ENCODE peak calls at places on chromosomes 16 and 17, in five cellular contexts. One of them, this sample, is unnamed.

GRCh38 chr16:3007059-3007956 is 5.4 kb upstream of the CLDN9 start:
- DNase-seq in lower leg skin: no peak
- DNase-seq in cardiac fibroblast: no peak
- DNase-seq in tibial nerve: no peak
- DNase-seq in AG09309: no peak
- DNase-seq in this sample: no peak

GRCh38 chr17:5533486-5534315 is 47.3 kb downstream of the MIS12 start:
- DNase-seq in lower leg skin: no peak
- DNase-seq in cardiac fibroblast: no peak
- DNase-seq in tibial nerve: no peak
- DNase-seq in AG09309: no peak
- DNase-seq in this sample: peak

GRCh38 chr17:57603978-57604377 is 141.1 kb downstream of the CCDC182 start:
- DNase-seq in lower leg skin: no peak
- DNase-seq in cardiac fibroblast: no peak
- DNase-seq in tibial nerve: no peak
- DNase-seq in AG09309: no peak
- DNase-seq in this sample: no peak

GRCh38 chr17:81221842-81222619 is 734 bp downstream of the CEP131 start:
- DNase-seq in lower leg skin: no peak
- DNase-seq in cardiac fibroblast: no peak
- DNase-seq in tibial nerve: no peak
- DNase-seq in AG09309: no peak
- DNase-seq in this sample: no peak

GRCh38 chr17:2171725-2172446 is 117.0 kb downstream of the HIC1 start:
- DNase-seq in lower leg skin: peak
- DNase-seq in cardiac fibroblast: peak
- DNase-seq in tibial nerve: no peak
- DNase-seq in AG09309: peak
- DNase-seq in this sample: no peak

GRCh38 chr17:7834554-7834890 is 505 bp downstream of the KDM6B start:
- DNase-seq in lower leg skin: no peak
- DNase-seq in cardiac fibroblast: peak
- DNase-seq in tibial nerve: peak
- DNase-seq in AG09309: no peak
- DNase-seq in this sample: no peak

GRCh38 chr17:79645022-79645776 is 34.3 kb upstream of the RBFOX3 start:
- DNase-seq in lower leg skin: peak
- DNase-seq in cardiac fibroblast: no peak
- DNase-seq in tibial nerve: no peak
- DNase-seq in AG09309: no peak
- DNase-seq in this sample: no peak

GRCh38 chr17:10337976-10338375 is 34.8 kb downstream of the MYH13 start:
- DNase-seq in lower leg skin: no peak
- DNase-seq in cardiac fibroblast: peak
- DNase-seq in tibial nerve: no peak
- DNase-seq in AG09309: peak
- DNase-seq in this sample: no peak

GRCh38 chr16:55588799-55589198 is 22.3 kb downstream of the CAPNS2 start:
- DNase-seq in lower leg skin: no peak
- DNase-seq in cardiac fibroblast: no peak
- DNase-seq in tibial nerve: no peak
- DNase-seq in AG09309: no peak
- DNase-seq in this sample: no peak

GRCh38 chr17:66191607-66192377 is at the start of gene CEP112:
- DNase-seq in lower leg skin: peak
- DNase-seq in cardiac fibroblast: peak
- DNase-seq in tibial nerve: peak
- DNase-seq in AG09309: no peak
- DNase-seq in this sample: no peak

GRCh38 chr17:30793282-30793977 is 31.1 kb downstream of the CRLF3 start:
- DNase-seq in lower leg skin: no peak
- DNase-seq in cardiac fibroblast: no peak
- DNase-seq in tibial nerve: no peak
- DNase-seq in AG09309: no peak
- DNase-seq in this sample: no peak

GRCh38 chr16:20001856-20002707 is 71.6 kb downstream of the GPR139 start:
- DNase-seq in lower leg skin: no peak
- DNase-seq in cardiac fibroblast: no peak
- DNase-seq in tibial nerve: no peak
- DNase-seq in AG09309: no peak
- DNase-seq in this sample: no peak

GRCh38 chr16:60945225-60945624 is 1091.0 kb downstream of the CDH8 start:
- DNase-seq in lower leg skin: no peak
- DNase-seq in cardiac fibroblast: no peak
- DNase-seq in tibial nerve: no peak
- DNase-seq in AG09309: no peak
- DNase-seq in this sample: no peak

GRCh38 chr17:69357701-69358100 is 30.8 kb upstream of the ABCA5 start:
- DNase-seq in lower leg skin: no peak
- DNase-seq in cardiac fibroblast: peak
- DNase-seq in tibial nerve: no peak
- DNase-seq in AG09309: no peak
- DNase-seq in this sample: peak

GRCh38 chr17:49358638-49359247 is 3.3 kb downstream of the ZNF652 start:
- DNase-seq in lower leg skin: no peak
- DNase-seq in cardiac fibroblast: no peak
- DNase-seq in tibial nerve: no peak
- DNase-seq in AG09309: no peak
- DNase-seq in this sample: no peak

GRCh38 chr16:87240211-87241134 is 76.7 kb downstream of the C16orf95 start:
- DNase-seq in lower leg skin: no peak
- DNase-seq in cardiac fibroblast: no peak
- DNase-seq in tibial nerve: no peak
- DNase-seq in AG09309: peak
- DNase-seq in this sample: no peak

GRCh38 chr17:45262516-45263476 is 902 bp upstream of the SPATA32 start:
- DNase-seq in lower leg skin: no peak
- DNase-seq in cardiac fibroblast: peak
- DNase-seq in tibial nerve: no peak
- DNase-seq in AG09309: no peak
- DNase-seq in this sample: no peak

GRCh38 chr16:85373741-85374570 is 239.2 kb upstream of the GSE1 start:
- DNase-seq in lower leg skin: no peak
- DNase-seq in cardiac fibroblast: no peak
- DNase-seq in tibial nerve: no peak
- DNase-seq in AG09309: no peak
- DNase-seq in this sample: no peak

GRCh38 chr17:64984776-64985521 is 65.7 kb upstream of the LRRC37A3 start:
- DNase-seq in lower leg skin: peak
- DNase-seq in cardiac fibroblast: peak
- DNase-seq in tibial nerve: no peak
- DNase-seq in AG09309: no peak
- DNase-seq in this sample: no peak

GRCh38 chr17:71405101-71405500 is 715.7 kb upstream of the SOX9 start:
- DNase-seq in lower leg skin: no peak
- DNase-seq in cardiac fibroblast: no peak
- DNase-seq in tibial nerve: no peak
- DNase-seq in AG09309: no peak
- DNase-seq in this sample: no peak

GRCh38 chr17:14156689-14157088 is 80.0 kb downstream of the CDRT15 start:
- DNase-seq in lower leg skin: no peak
- DNase-seq in cardiac fibroblast: no peak
- DNase-seq in tibial nerve: no peak
- DNase-seq in AG09309: peak
- DNase-seq in this sample: no peak

GRCh38 chr16:24125199-24125598 is 130.9 kb upstream of the CACNG3 start:
- DNase-seq in lower leg skin: no peak
- DNase-seq in cardiac fibroblast: no peak
- DNase-seq in tibial nerve: no peak
- DNase-seq in AG09309: no peak
- DNase-seq in this sample: no peak

GRCh38 chr17:28675485-28675884 is 13.5 kb downstream of the SUPT6H start:
- DNase-seq in lower leg skin: no peak
- DNase-seq in cardiac fibroblast: no peak
- DNase-seq in tibial nerve: no peak
- DNase-seq in AG09309: no peak
- DNase-seq in this sample: no peak

GRCh38 chr16:75804368-75804767 is 78.1 kb upstream of the CPHXL start:
- DNase-seq in lower leg skin: no peak
- DNase-seq in cardiac fibroblast: no peak
- DNase-seq in tibial nerve: no peak
- DNase-seq in AG09309: no peak
- DNase-seq in this sample: no peak

GRCh38 chr17:48236681-48237134 is 129.1 kb downstream of the SNX11 start:
- DNase-seq in lower leg skin: no peak
- DNase-seq in cardiac fibroblast: peak
- DNase-seq in tibial nerve: no peak
- DNase-seq in AG09309: no peak
- DNase-seq in this sample: no peak

DNA sequence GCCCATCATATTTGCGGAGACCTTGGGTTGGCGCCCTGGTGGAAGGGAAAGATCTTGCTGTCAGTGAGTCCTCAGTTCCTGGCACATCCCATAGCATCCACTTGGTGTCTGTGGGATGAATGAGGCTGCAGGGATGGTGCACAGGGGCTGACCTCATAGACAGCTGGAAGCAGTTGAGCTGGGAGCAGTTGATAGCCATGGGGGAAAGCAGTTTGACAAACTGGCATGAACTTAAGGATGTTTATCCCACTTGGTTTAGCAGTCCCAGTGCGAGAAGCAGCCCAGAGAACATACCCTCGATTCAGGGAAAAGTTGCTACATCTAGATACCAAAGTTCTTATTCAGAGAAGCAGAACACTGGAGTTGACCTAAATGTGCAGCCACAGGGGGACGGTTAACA is 80.7 kb downstream of the SNX29 start:
- DNase-seq in lower leg skin: peak
- DNase-seq in cardiac fibroblast: peak
- DNase-seq in tibial nerve: no peak
- DNase-seq in AG09309: peak
- DNase-seq in this sample: peak
- TF ChIP-seq CTCF in lower leg skin: no peak
- TF ChIP-seq CTCF in cardiac fibroblast: no peak
- TF ChIP-seq CTCF in tibial nerve: no peak
- TF ChIP-seq CTCF in AG09309: peak
- TF ChIP-seq CTCF in this sample: no peak

DNA sequence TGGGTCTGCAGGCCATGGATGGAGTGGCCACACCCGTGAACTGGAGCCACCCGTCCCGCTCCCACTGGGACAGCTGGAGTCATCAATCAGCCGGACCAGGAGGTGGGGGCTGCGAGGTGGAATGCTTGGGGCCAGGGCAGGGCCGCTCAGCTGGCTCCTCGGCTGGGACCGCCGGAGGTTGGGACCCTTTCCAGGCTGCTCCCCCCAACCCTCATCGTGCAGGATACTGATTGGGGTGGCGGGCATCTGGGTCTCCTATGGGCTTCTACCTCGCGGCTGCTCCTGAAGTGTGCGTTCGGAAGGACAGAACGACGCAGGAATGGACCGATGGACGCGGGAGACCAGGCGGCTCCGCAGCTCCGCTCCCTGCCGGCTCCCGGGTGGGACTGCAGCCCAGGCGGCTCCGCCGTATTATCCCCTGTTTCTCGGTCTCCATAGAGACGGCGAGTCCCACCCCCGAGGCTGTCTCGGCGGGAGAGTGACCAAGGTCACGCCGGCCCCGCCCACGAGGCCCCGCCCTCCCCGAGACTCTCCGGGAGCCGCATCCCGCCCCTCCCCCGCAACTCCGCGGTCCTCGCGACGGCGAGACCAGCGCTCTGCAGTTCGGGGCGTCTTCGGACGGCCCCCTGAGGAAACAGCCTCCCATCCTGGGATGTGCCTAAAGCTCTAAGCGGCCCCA is at the start of gene TPPP3:
- DNase-seq in lower leg skin: peak
- DNase-seq in cardiac fibroblast: peak
- DNase-seq in tibial nerve: peak
- DNase-seq in AG09309: no peak
- DNase-seq in this sample: no peak
- H3K4me3 ChIP-seq in lower leg skin: no peak
- H3K4me3 ChIP-seq in cardiac fibroblast: peak
- H3K4me3 ChIP-seq in tibial nerve: peak
- H3K4me3 ChIP-seq in AG09309: peak
- H3K4me3 ChIP-seq in this sample: peak

DNA sequence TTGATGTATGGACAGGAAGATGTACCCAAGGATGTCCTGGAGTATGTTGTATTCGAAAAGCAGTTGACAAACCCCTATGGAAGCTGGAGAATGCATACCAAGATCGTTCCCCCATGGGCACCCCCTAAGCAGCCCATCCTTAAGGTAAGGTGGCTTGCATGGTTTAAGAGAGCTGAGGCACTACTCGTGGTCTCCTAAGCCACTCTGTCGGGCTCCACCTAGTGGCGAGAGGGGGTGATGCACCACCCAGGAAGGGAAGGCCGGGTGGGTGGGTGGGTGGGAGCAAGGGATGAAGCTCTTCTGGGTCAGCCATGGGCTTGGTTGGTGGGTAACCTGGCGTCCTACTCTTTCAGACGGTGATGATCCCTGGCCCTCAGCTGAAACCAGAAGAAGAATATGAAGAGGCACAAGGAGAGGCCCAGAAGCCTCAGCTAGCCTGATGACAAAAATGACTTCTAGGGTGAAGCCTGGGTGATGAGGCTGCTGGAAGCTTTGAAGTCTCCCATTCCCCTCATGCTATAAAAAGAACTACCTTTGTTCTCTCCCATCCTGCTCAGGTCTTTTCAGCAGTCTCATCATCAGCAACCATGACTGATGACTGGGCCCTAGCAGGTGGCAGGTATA is 21.5 kb downstream of the GPR179 start:
- DNase-seq in lower leg skin: no peak
- DNase-seq in cardiac fibroblast: peak
- DNase-seq in tibial nerve: peak
- DNase-seq in AG09309: no peak
- DNase-seq in this sample: no peak
- TF ChIP-seq CTCF in lower leg skin: no peak
- TF ChIP-seq CTCF in cardiac fibroblast: peak
- TF ChIP-seq CTCF in tibial nerve: no peak
- TF ChIP-seq CTCF in AG09309: peak
- TF ChIP-seq CTCF in this sample: peak

GRCh38 chr16:15660203-15660601 is 10.2 kb downstream of the NDE1 start:
- DNase-seq in lower leg skin: no peak
- DNase-seq in cardiac fibroblast: no peak
- DNase-seq in tibial nerve: no peak
- DNase-seq in AG09309: no peak
- DNase-seq in this sample: no peak
- H3K4me3 ChIP-seq in lower leg skin: no peak
- H3K4me3 ChIP-seq in cardiac fibroblast: no peak
- H3K4me3 ChIP-seq in tibial nerve: no peak
- H3K4me3 ChIP-seq in AG09309: no peak
- H3K4me3 ChIP-seq in this sample: no peak

This sample was measured in epithelial cell of proximal tubule.